ENCODE peak calls at places on chromosome 12, in five cellular contexts. One of them, this sample, is unnamed.

GRCh38 chr12:108699955-108700563 is 31.3 kb downstream of the CORO1C start:
- DNase-seq in HCT116: no peak
- DNase-seq in HepG2: no peak
- DNase-seq in A549: no peak
- DNase-seq in K562: peak; percentile 91
- DNase-seq in this sample: no peak

GRCh38 chr12:14278294-14278953 is 87.1 kb upstream of the ATF7IP start:
- DNase-seq in HepG2: no peak
- DNase-seq in K562: no peak
- DNase-seq in A549: no peak
- DNase-seq in HCT116: no peak
- DNase-seq in this sample: no peak

GRCh38 chr12:31004666-31005065 is 69.0 kb upstream of the DDX11 start:
- DNase-seq in HCT116: no peak
- DNase-seq in K562: no peak
- DNase-seq in A549: no peak
- DNase-seq in HepG2: no peak
- DNase-seq in this sample: no peak

GRCh38 chr12:42450248-42450647 is 124.3 kb downstream of the PPHLN1 start:
- DNase-seq in HCT116: no peak
- DNase-seq in K562: no peak
- DNase-seq in A549: no peak
- DNase-seq in HepG2: no peak
- DNase-seq in this sample: no peak

GRCh38 chr12:55816876-55817351 is 610 bp downstream of the SARNP start:
- DNase-seq in HCT116: no peak
- DNase-seq in HepG2: no peak
- DNase-seq in K562: no peak
- DNase-seq in A549: peak; percentile 57
- DNase-seq in this sample: peak; percentile 41

GRCh38 chr12:90262261-90262660 is 553.6 kb upstream of the ATP2B1 start:
- DNase-seq in A549: no peak
- DNase-seq in HCT116: no peak
- DNase-seq in HepG2: no peak
- DNase-seq in K562: no peak
- DNase-seq in this sample: no peak

GRCh38 chr12:130603566-130603965 is 112.5 kb downstream of the RIMBP2 start:
- DNase-seq in HCT116: no peak
- DNase-seq in HepG2: no peak
- DNase-seq in K562: no peak
- DNase-seq in A549: no peak
- DNase-seq in this sample: no peak

GRCh38 chr12:57816001-57816854 is 2.3 kb downstream of the AVIL start:
- DNase-seq in A549: no peak
- DNase-seq in K562: no peak
- DNase-seq in HCT116: no peak
- DNase-seq in HepG2: no peak
- DNase-seq in this sample: no peak

GRCh38 chr12:7638064-7638763 is 27.5 kb downstream of the APOBEC1 start:
- DNase-seq in K562: no peak
- DNase-seq in HepG2: no peak
- DNase-seq in HCT116: no peak
- DNase-seq in A549: no peak
- DNase-seq in this sample: no peak

GRCh38 chr12:31118831-31119530 is 45.3 kb downstream of the DDX11 start:
- DNase-seq in A549: peak; percentile 49
- DNase-seq in HepG2: no peak
- DNase-seq in HCT116: peak; percentile 12
- DNase-seq in K562: peak; percentile 58
- DNase-seq in this sample: peak; percentile 51

GRCh38 chr12:30447061-30447750 is 248.5 kb downstream of the IPO8 start:
- DNase-seq in HepG2: no peak
- DNase-seq in K562: no peak
- DNase-seq in HCT116: no peak
- DNase-seq in A549: no peak
- DNase-seq in this sample: no peak

GRCh38 chr12:3114671-3115070 is 37.5 kb downstream of the TSPAN9 start:
- DNase-seq in A549: no peak
- DNase-seq in HCT116: no peak
- DNase-seq in K562: no peak
- DNase-seq in HepG2: no peak
- DNase-seq in this sample: no peak

GRCh38 chr12:4589941-4590340 is 27.9 kb downstream of the DYRK4 start:
- DNase-seq in K562: no peak
- DNase-seq in HCT116: no peak
- DNase-seq in HepG2: no peak
- DNase-seq in A549: no peak
- DNase-seq in this sample: no peak

GRCh38 chr12:33222357-33222756 is 217.3 kb downstream of the SYT10 start:
- DNase-seq in HCT116: no peak
- DNase-seq in A549: no peak
- DNase-seq in K562: no peak
- DNase-seq in HepG2: no peak
- DNase-seq in this sample: no peak

GRCh38 chr12:55820679-55821078 is 2.8 kb downstream of the ORMDL2 start:
- DNase-seq in K562: peak; percentile 27
- DNase-seq in HepG2: peak; percentile 22
- DNase-seq in HCT116: no peak
- DNase-seq in A549: peak; percentile 41
- DNase-seq in this sample: peak; percentile 40

GRCh38 chr12:27504506-27504905 is 19.5 kb upstream of the PPFIBP1 start:
- DNase-seq in HepG2: no peak
- DNase-seq in HCT116: no peak
- DNase-seq in K562: no peak
- DNase-seq in A549: no peak
- DNase-seq in this sample: no peak

GRCh38 chr12:11186837-11187236 is at the start of gene TAS2R42:
- DNase-seq in HepG2: no peak
- DNase-seq in A549: no peak
- DNase-seq in HCT116: no peak
- DNase-seq in K562: no peak
- DNase-seq in this sample: no peak

GRCh38 chr12:94244165-94245133 is 96.1 kb downstream of the PLXNC1 start:
- DNase-seq in HepG2: no peak
- DNase-seq in HCT116: no peak
- DNase-seq in K562: no peak
- DNase-seq in A549: no peak
- DNase-seq in this sample: peak; percentile 99

GRCh38 chr12:1916396-1917171 is 1.9 kb downstream of the CACNA2D4 start:
- DNase-seq in HepG2: no peak
- DNase-seq in A549: no peak
- DNase-seq in HCT116: no peak
- DNase-seq in K562: peak; percentile 73
- DNase-seq in this sample: peak; percentile 23

GRCh38 chr12:65894127-65894526 is 69.8 kb downstream of the HMGA2 start:
- DNase-seq in HCT116: no peak
- DNase-seq in A549: no peak
- DNase-seq in HepG2: no peak
- DNase-seq in K562: no peak
- DNase-seq in this sample: no peak

GRCh38 chr12:87687362-87687761 is 341.8 kb downstream of the C12orf50 start:
- DNase-seq in A549: no peak
- DNase-seq in K562: no peak
- DNase-seq in HCT116: no peak
- DNase-seq in HepG2: no peak
- DNase-seq in this sample: no peak

GRCh38 chr12:83102499-83102898 is 415.8 kb downstream of the TMTC2 start:
- DNase-seq in HepG2: no peak
- DNase-seq in A549: no peak
- DNase-seq in K562: no peak
- DNase-seq in HCT116: no peak
- DNase-seq in this sample: no peak

GRCh38 chr12:89709994-89710872 is 1.6 kb upstream of the ATP2B1 start:
- DNase-seq in HCT116: no peak
- DNase-seq in K562: no peak
- DNase-seq in A549: peak; percentile 31
- DNase-seq in HepG2: no peak
- DNase-seq in this sample: no peak

GRCh38 chr12:3055712-3056467 is 21.3 kb upstream of the TSPAN9 start:
- DNase-seq in K562: no peak
- DNase-seq in A549: no peak
- DNase-seq in HCT116: no peak
- DNase-seq in HepG2: peak; percentile 80
- DNase-seq in this sample: no peak

GRCh38 chr12:38911611-38912010 is 6.2 kb upstream of the CPNE8 start:
- DNase-seq in HepG2: no peak
- DNase-seq in A549: no peak
- DNase-seq in K562: no peak
- DNase-seq in HCT116: no peak
- DNase-seq in this sample: no peak

GRCh38 chr12:120012067-120012621 is 23.1 kb downstream of the BICDL1 start:
- DNase-seq in K562: peak; percentile 28
- DNase-seq in HCT116: peak; percentile 18
- DNase-seq in HepG2: no peak
- DNase-seq in A549: peak; percentile 67
- DNase-seq in this sample: no peak

GRCh38 chr12:115354007-115354452 is 670.1 kb upstream of the TBX3 start:
- DNase-seq in A549: peak; percentile 68
- DNase-seq in K562: no peak
- DNase-seq in HCT116: peak; percentile 36
- DNase-seq in HepG2: peak; percentile 18
- DNase-seq in this sample: peak; percentile 28

GRCh38 chr12:14635776-14636175 is 60.6 kb downstream of the GUCY2C start:
- DNase-seq in K562: no peak
- DNase-seq in HepG2: no peak
- DNase-seq in A549: no peak
- DNase-seq in HCT116: no peak
- DNase-seq in this sample: no peak

GRCh38 chr12:64256166-64256800 is 34.2 kb upstream of the KICS2 start:
- DNase-seq in A549: no peak
- DNase-seq in K562: peak; percentile 35
- DNase-seq in HepG2: peak; percentile 49
- DNase-seq in HCT116: peak; percentile 33
- DNase-seq in this sample: peak; percentile 64

GRCh38 chr12:53939141-53940108 is 794 bp downstream of the HOXC13 start:
- DNase-seq in K562: no peak
- DNase-seq in HCT116: no peak
- DNase-seq in HepG2: peak; percentile 24
- DNase-seq in A549: peak; percentile 36
- DNase-seq in this sample: no peak
- TF ChIP-seq MAX in K562: no peak
- TF ChIP-seq MAX in HCT116: no peak
- TF ChIP-seq MAX in HepG2: no peak
- TF ChIP-seq MAX in A549: no peak
- TF ChIP-seq MAX in this sample: no peak

GRCh38 chr12:104825408-104825807 is 132.7 kb downstream of the SLC41A2 start:
- DNase-seq in HepG2: no peak
- DNase-seq in K562: peak; percentile 34
- DNase-seq in HCT116: no peak
- DNase-seq in A549: no peak
- DNase-seq in this sample: peak; percentile 44
- TF ChIP-seq CTCF in HepG2: no peak
- TF ChIP-seq CTCF in K562: peak; percentile 77
- TF ChIP-seq CTCF in HCT116: peak; percentile 74
- TF ChIP-seq CTCF in A549: peak; percentile 16
- TF ChIP-seq CTCF in this sample: peak; percentile 33

DNA sequence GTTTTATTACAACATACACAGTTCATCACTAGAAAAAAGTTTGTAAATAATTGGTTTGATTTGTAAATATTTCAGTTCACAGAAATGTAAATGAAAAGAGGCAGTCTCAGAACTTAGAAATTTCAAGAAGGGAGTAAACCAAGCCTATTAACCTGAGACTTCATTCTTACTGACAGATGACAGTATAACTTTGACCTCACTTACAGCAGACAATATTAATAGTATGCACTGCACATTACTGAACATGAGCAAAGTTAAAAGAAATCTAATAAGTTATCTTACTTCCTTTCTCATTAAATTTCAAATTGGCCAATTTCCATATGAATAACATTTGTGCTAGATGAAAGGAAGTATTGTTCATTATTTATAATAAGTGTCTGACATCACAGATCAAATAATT is 235.8 kb downstream of the SLC6A15 start:
- DNase-seq in A549: no peak
- DNase-seq in HCT116: no peak
- DNase-seq in K562: no peak
- DNase-seq in HepG2: no peak
- DNase-seq in this sample: no peak
- TF ChIP-seq MAX in A549: no peak
- TF ChIP-seq MAX in HCT116: no peak
- TF ChIP-seq MAX in K562: no peak
- TF ChIP-seq MAX in HepG2: no peak
- TF ChIP-seq MAX in this sample: no peak

GRCh38 chr12:53453953-53454640 is 2.2 kb downstream of the PCBP2 start:
- DNase-seq in HCT116: no peak
- DNase-seq in HepG2: no peak
- DNase-seq in K562: no peak
- DNase-seq in A549: no peak
- DNase-seq in this sample: no peak
- TF ChIP-seq CTCF in HCT116: no peak
- TF ChIP-seq CTCF in HepG2: no peak
- TF ChIP-seq CTCF in K562: no peak
- TF ChIP-seq CTCF in A549: no peak
- TF ChIP-seq CTCF in this sample: no peak

DNA sequence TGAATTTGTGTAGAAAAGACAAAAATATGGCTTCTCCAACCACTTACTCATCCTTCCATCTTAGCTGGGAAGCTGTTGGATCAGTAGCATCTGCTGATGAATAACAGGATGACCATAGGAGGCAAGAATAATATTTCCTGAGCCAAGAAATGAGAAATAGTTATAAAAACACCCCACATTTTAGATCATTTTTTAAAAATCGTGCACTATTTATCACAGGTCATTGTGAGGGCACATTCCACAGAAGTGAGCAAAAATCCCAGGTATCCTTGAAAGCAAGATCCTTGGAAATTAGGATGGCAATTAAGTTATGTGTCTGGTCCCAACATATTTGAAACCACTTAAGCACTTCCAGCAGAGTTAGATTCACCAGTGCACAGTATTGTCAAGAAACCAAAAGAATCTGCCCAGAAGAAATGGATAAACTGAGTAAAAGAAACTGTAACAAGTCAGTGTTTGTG is 8.4 kb downstream of the FAR2 start:
- DNase-seq in A549: no peak
- DNase-seq in HepG2: no peak
- DNase-seq in HCT116: no peak
- DNase-seq in K562: no peak
- DNase-seq in this sample: no peak
- TF ChIP-seq MAX in A549: no peak
- TF ChIP-seq MAX in HepG2: no peak
- TF ChIP-seq MAX in HCT116: no peak
- TF ChIP-seq MAX in K562: no peak
- TF ChIP-seq MAX in this sample: no peak